ENCODE peak calls at places on chromosomes 2 and 18, in nine cellular contexts. J is GM06990; M is AG08395; E is right atrium auricular region; D is LHCN-M2; F is activated CD8-positive, alpha-beta T cell treated with anti-CD3 and anti-CD28 coated beads, Interleukin-2, amount 10 ng/mL, durations not matched to agents 7 days and 5 days; T is sciatic nerve; L is NCI-H1694; X is fibroblast of the aortic adventitia. U is an unnamed sample.

GRCh38 chr2:143934170-143934912 is 585.6 kb downstream of the ZEB2 start:
- DNase-seq in T (no peak), J (no peak), M (no peak), E (no peak), D (no peak), L (no peak), F (no peak), X (no peak), U (no peak)

GRCh38 chr2:162712598-162712997 is 126.0 kb downstream of the KCNH7 start:
- DNase-seq in L (no peak), E (no peak), D (no peak), M (no peak), T (no peak), F (no peak), X (no peak), J (no peak), U (no peak)

GRCh38 chr2:3543023-3543683 is 15.0 kb downstream of the RNASEH1 start:
- DNase-seq in E (no peak), T (no peak), L (no peak), X (no peak), J (no peak), F (no peak), D (no peak), M (no peak), U (no peak)

GRCh38 chr2:25041307-25041927 is 459 bp upstream of the EFR3B start:
- DNase-seq in T (peak), F (peak), M (peak), L (peak), D (peak), J (no peak), E (peak), X (peak), U (peak)

GRCh38 chr2:73333564-73333963 is 40.2 kb upstream of the EGR4 start:
- DNase-seq in X (no peak), M (no peak), L (no peak), J (no peak), T (no peak), D (no peak), F (no peak), E (no peak), U (no peak)

GRCh38 chr2:37191747-37192146 is 3.3 kb upstream of the SULT6B1 start:
- DNase-seq in T (no peak), L (no peak), M (no peak), J (no peak), D (no peak), X (no peak), F (no peak), E (no peak), U (no peak)

GRCh38 chr2:217653240-217653639 is 349.6 kb downstream of the TNS1 start:
- DNase-seq in M (peak), J (no peak), X (peak), T (peak), L (no peak), D (peak), E (peak), F (no peak), U (peak)

GRCh38 chr18:3088444-3088843 is 75.5 kb upstream of the LPIN2 start:
- DNase-seq in T (no peak), L (no peak), F (no peak), E (no peak), M (no peak), X (peak), J (no peak), D (peak), U (peak)

GRCh38 chr2:16647992-16648617 is 17.5 kb downstream of the CYRIA start:
- DNase-seq in E (no peak), J (no peak), X (no peak), D (no peak), F (no peak), T (no peak), L (no peak), M (no peak), U (no peak)

GRCh38 chr2:166041613-166042012 is 86.2 kb downstream of the SCN1A start:
- DNase-seq in E (no peak), M (no peak), J (no peak), T (no peak), D (no peak), L (no peak), F (no peak), X (no peak), U (no peak)

GRCh38 chr2:30686000-30686399 is 121.2 kb downstream of the CAPN13 start:
- DNase-seq in E (peak), M (no peak), J (no peak), D (no peak), L (no peak), F (peak), X (no peak), T (no peak), U (no peak)

GRCh38 chr2:120958623-120959366 is 223.1 kb downstream of the GLI2 start:
- DNase-seq in T (no peak), L (no peak), E (no peak), D (no peak), M (no peak), F (no peak), X (no peak), J (no peak), U (no peak)

GRCh38 chr2:28166956-28167355 is 225.7 kb upstream of the FOSL2 start:
- DNase-seq in T (no peak), J (no peak), D (peak), M (no peak), X (peak), E (no peak), L (no peak), F (no peak), U (no peak)

GRCh38 chr2:31221549-31221948 is 4.2 kb upstream of the CAPN14 start:
- DNase-seq in X (no peak), F (no peak), L (no peak), J (no peak), T (no peak), D (no peak), E (peak), M (no peak), U (no peak)

GRCh38 chr2:203814661-203815540 is 52.7 kb upstream of the CTLA4 start:
- DNase-seq in E (peak), M (peak), J (no peak), F (peak), D (peak), X (peak), L (peak), T (no peak), U (peak)

GRCh38 chr2:120820263-120820884 is 84.7 kb downstream of the GLI2 start:
- DNase-seq in X (peak), J (no peak), M (peak), E (no peak), T (no peak), D (no peak), L (peak), F (no peak), U (peak)

GRCh38 chr2:206198677-206199076 is 39.0 kb downstream of the EEF1B2 start:
- DNase-seq in E (no peak), L (no peak), F (no peak), M (peak), D (peak), X (peak), J (no peak), T (no peak), U (peak)

GRCh38 chr2:229273384-229274338 is 2.6 kb upstream of the PID1 start:
- DNase-seq in D (peak), X (peak), J (no peak), L (peak), F (no peak), M (peak), T (no peak), E (no peak), U (peak)

GRCh38 chr2:238203973-238204683 is 633 bp upstream of the ILKAP start:
- DNase-seq in D (no peak), F (no peak), E (no peak), L (no peak), X (no peak), T (no peak), M (no peak), J (no peak), U (no peak)

GRCh38 chr2:151718247-151718646 is 16.0 kb downstream of the NEB start:
- DNase-seq in F (no peak), L (no peak), M (no peak), X (no peak), T (no peak), D (no peak), E (no peak), J (no peak), U (no peak)

GRCh38 chr2:236986524-236987330 is 99.0 kb upstream of the COPS8 start:
- DNase-seq in T (no peak), D (no peak), J (no peak), L (no peak), X (no peak), F (no peak), E (peak), M (no peak), U (no peak)

U was measured in myocyte.